ENCODE peak calls at places on chromosomes 4 and X, in eight cellular contexts. D, X, K, E, P, H, F and A are unnamed samples.

GRCh38 chr4:22454216-22454838 is 61.5 kb downstream of the ADGRA3 start:
- DNase-seq in D (no peak), X (no peak), K (no peak), E (no peak), P (no peak), H (no peak), F (no peak), A (no peak)

GRCh38 chr4:65669008-65669971 is 999 bp downstream of the EPHA5 start:
- DNase-seq in D (no peak), X (peak), K (peak), E (peak), P (peak), H (no peak), F (no peak), A (peak)

GRCh38 chr4:87901426-87901825 is 68.7 kb downstream of the MEPE start:
- DNase-seq in D (no peak), X (no peak), K (no peak), E (no peak), P (no peak), H (peak), F (no peak), A (no peak)

GRCh38 chrX:143669395-143669794 is 33.5 kb upstream of the SLITRK4 start:
- DNase-seq in D (no peak), X (no peak), K (no peak), E (no peak), P (no peak), H (no peak), F (no peak), A (no peak)

GRCh38 chr4:16752150-16752549 is 146.3 kb downstream of the LDB2 start:
- DNase-seq in D (no peak), X (no peak), K (peak), E (no peak), P (no peak), H (no peak), F (no peak), A (no peak)

GRCh38 chr4:108301583-108302256 is 133.0 kb upstream of the LEF1 start:
- DNase-seq in D (no peak), X (no peak), K (no peak), E (no peak), P (no peak), H (no peak), F (no peak), A (no peak)

GRCh38 chrX:114047558-114047957 is 536.3 kb upstream of the HTR2C start:
- DNase-seq in D (no peak), X (no peak), K (no peak), E (peak), P (no peak), H (no peak), F (no peak), A (no peak)

GRCh38 chrX:79413009-79413408 is 45.9 kb upstream of the ITM2A start:
- DNase-seq in D (no peak), X (no peak), K (no peak), E (no peak), P (no peak), H (no peak), F (no peak), A (no peak)

GRCh38 chrX:58025979-58026378 is 115.7 kb upstream of the ZXDA start:
- DNase-seq in D (no peak), X (no peak), K (peak), E (no peak), P (no peak), H (no peak), F (peak), A (no peak)

GRCh38 chrX:9626379-9626778 is 139.3 kb downstream of the GPR143 start:
- DNase-seq in D (no peak), X (no peak), K (no peak), E (no peak), P (no peak), H (peak), F (no peak), A (no peak)

GRCh38 chr4:94455081-94455480 is 3.3 kb downstream of the PDLIM5 start:
- DNase-seq in D (peak), X (no peak), K (peak), E (no peak), P (peak), H (no peak), F (peak), A (no peak)

GRCh38 chrX:3820170-3820569 is 106.7 kb upstream of the PRKX start:
- DNase-seq in D (peak), X (no peak), K (peak), E (no peak), P (no peak), H (peak), F (no peak), A (no peak)

GRCh38 chrX:45760187-45760742 is 559.6 kb upstream of the DIPK2B start:
- DNase-seq in D (no peak), X (no peak), K (no peak), E (no peak), P (no peak), H (no peak), F (no peak), A (no peak)

GRCh38 chr4:137647375-137647774 is 115.1 kb upstream of the PCDH18 start:
- DNase-seq in D (no peak), X (no peak), K (no peak), E (no peak), P (no peak), H (no peak), F (no peak), A (no peak)

GRCh38 chr4:142777045-142777743 is 68.9 kb downstream of the INPP4B start:
- DNase-seq in D (no peak), X (no peak), K (no peak), E (no peak), P (no peak), H (no peak), F (no peak), A (no peak)

GRCh38 chr4:184968784-184969201 is 49.5 kb upstream of the HELT start:
- DNase-seq in D (no peak), X (no peak), K (no peak), E (peak), P (no peak), H (no peak), F (peak), A (no peak)

GRCh38 chr4:176789955-176790354 is 2.8 kb downstream of the VEGFC start:
- DNase-seq in D (no peak), X (no peak), K (peak), E (no peak), P (no peak), H (no peak), F (no peak), A (no peak)

GRCh38 chr4:140004580-140005314 is 149.2 kb downstream of the MAML3 start:
- DNase-seq in D (no peak), X (peak), K (peak), E (peak), P (peak), H (no peak), F (peak), A (peak)

GRCh38 chr4:127730142-127730913 is at the start of gene SLC25A31:
- DNase-seq in D (no peak), X (no peak), K (no peak), E (peak), P (no peak), H (no peak), F (no peak), A (no peak)

GRCh38 chr4:105399535-105400161 is 74.2 kb downstream of the PPA2 start:
- DNase-seq in D (peak), X (no peak), K (peak), E (no peak), P (no peak), H (peak), F (no peak), A (no peak)

GRCh38 chr4:110550260-110550659 is 72.6 kb downstream of the PITX2 start:
- DNase-seq in D (no peak), X (no peak), K (peak), E (no peak), P (no peak), H (no peak), F (no peak), A (no peak)

GRCh38 chr4:62533573-62533972 is 1333.4 kb downstream of the ADGRL3 start:
- DNase-seq in D (no peak), X (no peak), K (no peak), E (no peak), P (no peak), H (no peak), F (no peak), A (no peak)

GRCh38 chrX:3697701-3698279 is 15.7 kb downstream of the PRKX start:
- DNase-seq in D (no peak), X (no peak), K (peak), E (no peak), P (no peak), H (peak), F (no peak), A (peak)

GRCh38 chr4:170675568-170676262 is 586.0 kb upstream of the AADAT start:
- DNase-seq in D (no peak), X (no peak), K (no peak), E (no peak), P (no peak), H (no peak), F (no peak), A (no peak)

GRCh38 chr4:25297528-25298242 is 14.9 kb upstream of the ZCCHC4 start:
- DNase-seq in D (no peak), X (no peak), K (no peak), E (no peak), P (no peak), H (no peak), F (no peak), A (no peak)

GRCh38 chrX:112814496-112814895 is 26.1 kb downstream of the AMOT start:
- DNase-seq in D (no peak), X (no peak), K (no peak), E (no peak), P (no peak), H (no peak), F (no peak), A (no peak)

GRCh38 chr4:53089940-53090729 is 228.0 kb downstream of the RASL11B start:
- DNase-seq in D (no peak), X (no peak), K (peak), E (no peak), P (no peak), H (no peak), F (no peak), A (no peak)

GRCh38 chr4:158161561-158162354 is 11.1 kb downstream of the GASK1B start:
- DNase-seq in D (no peak), X (no peak), K (peak), E (no peak), P (peak), H (no peak), F (no peak), A (no peak)

DNA sequence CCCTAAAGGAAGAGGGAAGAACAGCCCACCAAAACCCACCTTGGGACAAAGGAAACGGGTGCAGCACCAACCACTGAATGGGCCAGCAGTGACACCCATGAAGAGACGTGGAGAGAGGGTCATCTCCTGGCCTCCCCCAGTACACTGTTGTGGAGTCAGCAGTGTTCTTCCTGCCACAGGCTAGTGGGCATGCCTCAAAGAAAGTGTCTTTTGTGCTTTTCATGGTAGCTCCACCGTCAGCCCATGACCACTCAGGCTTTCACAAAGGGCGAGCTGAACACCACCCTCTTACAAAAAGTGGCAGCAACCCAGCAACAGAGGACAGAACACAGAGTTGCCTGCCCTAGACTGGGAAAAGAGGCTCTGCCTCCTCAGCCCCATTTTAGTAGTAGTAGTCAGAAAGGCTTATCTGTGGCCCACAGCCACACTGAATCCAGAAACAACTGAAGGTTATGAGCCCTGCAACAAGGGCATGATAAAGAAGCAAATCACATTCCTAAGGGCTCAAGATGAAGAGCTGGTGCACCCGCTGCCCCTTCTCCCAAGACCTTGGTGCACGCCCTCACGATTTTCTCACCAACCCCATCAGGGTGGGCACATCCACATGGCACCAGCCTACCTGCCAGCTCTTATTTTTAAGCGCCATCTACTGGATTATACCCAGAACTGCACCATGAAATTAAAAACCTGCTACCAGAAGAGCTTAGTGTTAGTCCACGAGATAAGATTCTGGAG is 53.1 kb downstream of the RAB28 start:
- DNase-seq in D (no peak), X (no peak), K (no peak), E (no peak), P (no peak), H (no peak), F (no peak), A (no peak)
- TF ChIP-seq CTCF in D (no peak), X (peak), K (no peak), E (peak), P (no peak), H (no peak), F (peak), A (no peak)

DNA sequence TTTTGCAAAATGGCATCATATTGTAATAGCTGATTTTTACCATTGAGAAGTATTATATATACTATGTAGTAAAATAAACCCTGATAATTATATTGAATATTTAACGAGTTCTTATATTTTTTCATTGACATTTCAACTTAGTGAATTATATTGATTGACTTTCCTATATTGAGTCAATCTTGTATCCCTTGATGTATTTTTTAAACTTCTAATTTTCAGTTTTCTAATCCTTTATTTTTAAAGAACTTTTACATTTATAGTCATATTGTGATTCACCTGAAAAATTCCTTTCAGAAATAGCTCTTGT is 54.4 kb downstream of the CXCL1 start:
- DNase-seq in D (no peak), X (no peak), K (no peak), E (no peak), P (no peak), H (no peak), F (no peak), A (no peak)
- TF ChIP-seq CTCF in D (no peak), X (no peak), K (no peak), E (no peak), P (no peak), H (no peak), F (no peak), A (no peak)

GRCh38 chrX:133926099-133926498 is 59.3 kb downstream of the GPC3 start:
- DNase-seq in D (no peak), X (no peak), K (no peak), E (no peak), P (no peak), H (no peak), F (no peak), A (no peak)

GRCh38 chrX:133928365-133928764 is 57.0 kb downstream of the GPC3 start:
- DNase-seq in D (no peak), X (no peak), K (no peak), E (no peak), P (no peak), H (no peak), F (no peak), A (no peak)

GRCh38 chrX:133929836-133930464 is 55.4 kb downstream of the GPC3 start:
- DNase-seq in D (no peak), X (no peak), K (no peak), E (no peak), P (no peak), H (no peak), F (no peak), A (no peak)

GRCh38 chrX:133924548-133924947 is 60.8 kb downstream of the GPC3 start:
- DNase-seq in D (no peak), X (no peak), K (no peak), E (no peak), P (no peak), H (no peak), F (no peak), A (no peak)

GRCh38 chrX:133926809-133927208 is 58.6 kb downstream of the GPC3 start:
- DNase-seq in D (no peak), X (no peak), K (no peak), E (no peak), P (no peak), H (no peak), F (no peak), A (no peak)
- TF ChIP-seq CTCF in D (no peak), X (no peak), K (no peak), E (peak), P (no peak), H (no peak), F (no peak), A (no peak)

DNA sequence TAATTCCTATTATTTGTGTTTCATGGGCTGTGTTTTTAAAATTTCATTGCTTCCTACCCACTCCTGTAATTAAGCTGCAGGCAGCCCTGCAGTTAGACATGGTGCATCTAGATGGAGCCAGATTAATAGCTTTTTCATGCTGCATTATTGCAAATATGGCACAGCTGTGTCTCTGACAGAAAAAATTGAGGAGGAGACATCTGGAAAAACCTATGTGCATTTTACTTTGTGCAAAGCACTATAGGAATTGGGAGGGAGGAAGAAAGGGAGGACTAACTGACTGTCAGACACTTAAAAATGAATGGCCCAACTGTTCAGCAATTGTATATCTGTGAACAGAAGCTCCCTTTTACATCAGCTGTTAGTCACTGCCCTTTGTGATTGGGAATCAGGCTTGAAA is 8.1 kb upstream of the RPGR start:
- DNase-seq in D (no peak), X (no peak), K (no peak), E (no peak), P (no peak), H (no peak), F (no peak), A (no peak)
- TF ChIP-seq CTCF in D (peak), X (no peak), K (no peak), E (no peak), P (no peak), H (no peak), F (no peak), A (no peak)

GRCh38 chr4:151238477-151238876 is 38.5 kb upstream of the PRSS48 start:
- DNase-seq in D (no peak), X (no peak), K (peak), E (no peak), P (no peak), H (no peak), F (no peak), A (no peak)
- TF ChIP-seq CTCF in D (no peak), X (no peak), K (peak), E (no peak), P (no peak), H (no peak), F (no peak), A (no peak)

GRCh38 chr4:89556596-89557305 is 249.2 kb upstream of the GPRIN3 start:
- DNase-seq in D (no peak), X (no peak), K (peak), E (no peak), P (no peak), H (no peak), F (no peak), A (no peak)

GRCh38 chr4:89563431-89563830 is 255.8 kb upstream of the GPRIN3 start:
- DNase-seq in D (no peak), X (no peak), K (no peak), E (no peak), P (no peak), H (no peak), F (no peak), A (no peak)

GRCh38 chr4:89562715-89563114 is 255.1 kb upstream of the GPRIN3 start:
- DNase-seq in D (no peak), X (no peak), K (peak), E (no peak), P (no peak), H (no peak), F (no peak), A (no peak)

GRCh38 chr4:89561051-89561450 is 253.5 kb upstream of the GPRIN3 start:
- DNase-seq in D (no peak), X (no peak), K (no peak), E (no peak), P (no peak), H (no peak), F (no peak), A (no peak)

DNA sequence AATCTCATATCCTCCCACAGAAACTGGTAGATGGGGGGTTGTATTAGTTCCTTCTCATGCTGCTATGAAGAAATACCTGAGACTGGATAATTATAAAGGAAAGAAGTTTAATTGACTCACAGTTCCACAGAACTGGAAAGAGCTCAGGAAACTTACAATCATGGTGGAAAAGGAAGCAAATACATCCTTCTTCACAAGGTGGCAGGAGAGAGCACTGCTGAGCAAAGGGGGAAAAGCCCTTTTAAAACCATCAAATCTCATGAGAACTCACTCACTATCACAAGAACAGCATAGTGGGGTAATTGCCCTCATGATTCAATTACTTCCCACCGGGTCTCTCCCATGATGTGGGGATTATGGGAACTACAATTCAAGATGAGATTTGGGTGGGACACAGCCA is 250.5 kb upstream of the GPRIN3 start:
- DNase-seq in D (no peak), X (no peak), K (no peak), E (peak), P (no peak), H (no peak), F (no peak), A (no peak)
- TF ChIP-seq CTCF in D (peak), X (peak), K (peak), E (peak), P (no peak), H (no peak), F (no peak), A (peak)

DNA sequence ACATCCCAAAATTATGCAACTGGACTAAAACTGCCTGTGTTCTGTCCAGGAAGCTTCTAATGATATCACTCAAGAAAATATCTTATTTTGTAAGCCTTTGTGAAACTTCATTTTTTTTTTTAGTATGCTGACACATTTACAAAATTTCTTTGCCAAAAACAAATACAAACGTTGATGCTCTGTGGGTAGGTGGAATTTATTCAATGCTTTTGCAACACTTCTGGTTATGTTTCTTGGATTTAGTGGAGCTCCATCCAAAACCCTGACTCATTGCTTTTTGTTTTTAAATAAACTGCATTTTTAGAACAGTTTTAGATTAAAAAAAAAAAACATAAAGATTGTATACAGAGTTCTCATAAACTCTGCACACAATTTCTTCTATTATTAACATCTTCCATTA is 250.9 kb upstream of the MAOA start:
- DNase-seq in D (no peak), X (no peak), K (no peak), E (no peak), P (no peak), H (no peak), F (no peak), A (no peak)
- TF ChIP-seq CTCF in D (no peak), X (no peak), K (no peak), E (no peak), P (no peak), H (no peak), F (no peak), A (no peak)

GRCh38 chr4:37781134-37781455 is 45.4 kb upstream of the PGM2 start:
- DNase-seq in D (no peak), X (no peak), K (no peak), E (no peak), P (no peak), H (no peak), F (no peak), A (no peak)
- TF ChIP-seq CTCF in D (no peak), X (no peak), K (no peak), E (no peak), P (no peak), H (no peak), F (no peak), A (no peak)